ENCODE peak calls at places on chromosomes 11 and 22, in six cellular contexts. G, T, J, V, X and P are unnamed samples.

GRCh38 chr11:44538375-44539054 is 26.9 kb upstream of the CD82 start:
- DNase-seq in X (peak; percentile 63), V (peak; percentile 72), G (peak; percentile 82), T (peak; percentile 73), J (no peak), P (peak; percentile 9)

GRCh38 chr22:30265851-30266444 is 703 bp downstream of the OSM start:
- DNase-seq in T (no peak), J (no peak), V (peak; percentile 73), X (no peak), G (no peak), P (no peak)

GRCh38 chr22:38205261-38206128 is 3.7 kb downstream of the MAFF start:
- DNase-seq in X (no peak), V (peak; percentile 66), T (peak; percentile 64), J (no peak), G (no peak), P (no peak)

GRCh38 chr11:32094931-32095330 is 4.1 kb downstream of the RCN1 start:
- DNase-seq in J (no peak), X (no peak), T (no peak), V (no peak), G (no peak), P (no peak)

GRCh38 chr11:65305501-65306268 is 9.0 kb upstream of the CDC42EP2 start:
- DNase-seq in X (no peak), V (peak; percentile 53), T (no peak), G (no peak), J (no peak), P (no peak)

GRCh38 chr11:71373791-71374454 is 74.3 kb downstream of the DHCR7 start:
- DNase-seq in X (no peak), G (no peak), V (no peak), T (no peak), J (no peak), P (no peak)

GRCh38 chr11:64288353-64288750 is 2.7 kb downstream of the GPR137 start:
- DNase-seq in J (no peak), X (peak; percentile 1), G (no peak), V (no peak), T (no peak), P (no peak)

GRCh38 chr11:123822022-123822421 is 15.9 kb upstream of the OR6M1 start:
- DNase-seq in G (no peak), X (no peak), J (no peak), T (no peak), V (no peak), P (no peak)

GRCh38 chr22:19579113-19579811 is 55.1 kb upstream of the CLDN5 start:
- DNase-seq in J (no peak), G (no peak), V (no peak), X (no peak), T (no peak), P (no peak)

GRCh38 chr22:29083576-29084566 is 11.0 kb downstream of the KREMEN1 start:
- DNase-seq in X (no peak), V (no peak), J (no peak), T (no peak), G (no peak), P (no peak)

GRCh38 chr11:1531961-1532586 is 40.0 kb downstream of the DUSP8 start:
- DNase-seq in T (no peak), X (no peak), G (no peak), J (no peak), V (no peak), P (no peak)

GRCh38 chr11:68039526-68040086 is 781 bp downstream of the TCIRG1 start:
- DNase-seq in J (no peak), V (no peak), G (no peak), X (peak; percentile 16), T (no peak), P (no peak)

GRCh38 chr11:68038718-68039525 is at the start of gene TCIRG1:
- DNase-seq in G (peak; percentile 92), V (peak; percentile 92), J (no peak), T (peak; percentile 81), X (peak; percentile 82), P (no peak)

GRCh38 chr11:68036717-68037239 is 2.0 kb upstream of the TCIRG1 start:
- DNase-seq in V (peak; percentile 65), J (no peak), G (no peak), X (no peak), T (no peak), P (no peak)

GRCh38 chr11:68037481-68038225 is 1.2 kb upstream of the TCIRG1 start:
- DNase-seq in J (no peak), V (no peak), G (no peak), T (no peak), X (no peak), P (no peak)

GRCh38 chr11:68038226-68038717 is 553 bp upstream of the TCIRG1 start:
- DNase-seq in G (no peak), J (no peak), V (no peak), T (no peak), X (peak; percentile 50), P (no peak)
- H3K4me3 ChIP-seq in G (peak overlapping the region; percentile 67), J (peak overlapping the region; percentile 55), V (peak overlapping the region; percentile 74), T (peak overlapping the region; percentile 68), X (peak overlapping the region; percentile 89), P (peak overlapping the region; percentile 68)

DNA sequence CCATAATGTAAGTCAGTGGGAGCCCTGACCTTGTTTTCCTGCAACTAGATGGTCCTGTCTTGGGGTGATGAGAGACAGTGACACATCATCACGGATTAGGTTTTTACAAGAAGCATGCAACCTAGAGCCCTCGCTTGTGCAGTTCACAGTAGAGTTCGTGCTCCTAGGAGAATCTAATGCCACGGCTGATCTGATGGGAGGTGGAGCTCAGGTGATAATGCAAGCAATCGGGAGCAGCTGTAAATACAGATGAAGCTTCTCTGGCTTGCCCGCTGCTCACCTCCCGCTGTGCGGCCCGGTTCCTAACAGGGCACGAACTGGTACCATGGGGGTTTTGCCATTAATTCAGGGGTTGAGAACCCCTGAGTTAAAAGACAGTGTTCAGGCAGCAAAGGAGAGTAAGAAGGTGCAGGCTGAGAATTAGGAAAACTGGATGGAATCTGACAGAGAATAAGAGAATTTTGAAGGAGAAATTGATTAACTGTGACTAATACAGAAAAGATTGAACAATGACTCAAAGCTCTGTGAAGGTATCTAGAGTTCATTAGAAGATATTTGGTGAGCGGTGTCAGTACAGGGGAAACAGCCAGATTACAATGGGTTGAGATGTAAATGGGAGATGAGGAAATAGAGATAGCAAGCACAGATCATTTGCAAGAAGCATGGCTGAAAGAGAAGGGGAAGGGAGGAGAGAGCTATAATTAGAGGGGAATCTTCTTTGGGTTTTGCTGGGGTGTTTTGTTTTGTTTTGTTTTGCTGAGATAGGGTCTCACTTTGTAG is 21.0 kb downstream of the WEE1 start:
- DNase-seq in J (no peak), V (no peak), X (no peak), T (no peak), G (no peak), P (no peak)
- H3K4me3 ChIP-seq in J (no peak overlapping the region), V (no peak overlapping the region), X (no peak overlapping the region), T (no peak overlapping the region), G (no peak overlapping the region), P (no peak overlapping the region)

GRCh38 chr11:46073632-46074031 is 47.6 kb downstream of the PHF21A start:
- DNase-seq in J (no peak), T (no peak), X (no peak), G (no peak), V (no peak), P (no peak)
- H3K4me3 ChIP-seq in J (no peak overlapping the region), T (no peak overlapping the region), X (no peak overlapping the region), G (no peak overlapping the region), V (no peak overlapping the region), P (no peak overlapping the region)

DNA sequence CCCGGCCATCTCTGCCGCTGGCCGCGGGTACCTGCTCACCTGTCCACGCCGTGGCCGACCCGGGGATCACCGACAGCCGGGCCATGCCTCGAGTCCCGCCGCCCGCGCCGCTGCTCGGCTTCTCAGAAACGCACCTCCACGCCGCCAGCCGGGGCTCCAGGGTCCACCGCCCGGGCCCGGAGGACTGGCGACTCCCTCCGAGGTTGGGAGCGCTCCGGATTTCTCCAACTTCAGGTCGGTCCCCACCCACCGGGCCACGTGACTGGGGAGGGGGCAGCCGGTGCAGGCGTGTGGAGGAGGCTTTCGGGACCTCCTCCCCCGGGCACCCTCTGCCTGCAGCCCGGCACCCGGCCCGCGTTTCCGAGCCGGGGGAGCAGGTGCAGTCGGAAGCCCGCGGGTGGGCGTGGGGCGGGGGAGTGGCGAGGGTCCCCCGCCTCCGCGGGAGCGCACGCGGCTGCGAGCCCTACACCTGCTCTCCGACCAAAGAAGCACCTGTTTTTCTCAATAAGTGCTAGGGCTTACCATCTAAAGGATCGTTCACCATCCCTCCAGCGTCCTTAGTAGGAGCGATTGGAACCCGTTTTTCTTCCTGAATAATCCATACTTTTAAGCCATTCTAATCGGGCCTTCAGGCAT is 627 bp upstream of the NRIP3 start:
- DNase-seq in G (no peak), X (no peak), V (peak; percentile 23), J (no peak), T (no peak), P (no peak)
- H3K4me3 ChIP-seq in G (peak overlapping the region; percentile 57), X (no peak overlapping the region), V (peak overlapping the region; percentile 45), J (peak overlapping the region; percentile 29), T (peak overlapping the region; percentile 39), P (peak overlapping the region; percentile 40)

GRCh38 chr22:43001271-43002197 is 13.4 kb downstream of the PACSIN2 start:
- DNase-seq in X (no peak), V (no peak), J (no peak), T (no peak), G (no peak), P (no peak)
- H3K4me3 ChIP-seq in X (no peak overlapping the region), V (no peak overlapping the region), J (no peak overlapping the region), T (no peak overlapping the region), G (no peak overlapping the region), P (no peak overlapping the region)

DNA sequence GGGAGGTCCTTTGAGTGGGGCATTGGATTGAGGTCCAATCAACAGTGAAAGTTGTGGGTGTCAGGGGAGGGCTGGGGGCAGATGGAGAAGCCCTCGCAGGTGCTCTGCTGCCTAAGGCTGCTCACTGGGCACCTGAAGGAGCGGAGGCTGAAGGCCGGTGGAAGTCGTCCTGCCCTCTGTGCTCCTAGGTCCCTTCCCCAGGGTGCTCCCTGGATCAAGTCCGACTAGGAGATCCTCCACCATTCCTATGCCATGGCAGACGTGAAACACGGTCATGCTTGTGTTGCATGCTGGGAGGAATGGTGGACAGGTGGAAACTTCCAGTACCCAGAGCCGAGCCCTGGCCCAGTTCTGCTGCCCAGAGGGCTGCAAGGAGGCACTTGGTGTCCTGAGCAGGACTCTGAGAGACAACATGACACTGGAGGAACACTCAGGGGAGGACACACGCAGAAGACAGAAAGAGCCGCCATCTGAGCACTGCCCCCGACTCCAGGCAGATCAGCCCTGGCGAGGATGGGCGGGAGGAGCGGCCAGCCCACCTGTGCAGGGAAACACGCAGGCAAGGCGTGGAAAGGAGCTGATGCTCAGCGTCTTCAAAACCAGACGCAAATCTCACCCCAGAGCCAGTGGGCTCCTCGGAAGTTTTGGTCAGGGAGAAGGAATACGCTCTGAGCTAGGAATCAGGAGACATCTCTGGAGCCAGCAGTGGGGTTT is 786.8 kb downstream of the BRD1 start:
- DNase-seq in X (no peak), T (no peak), G (no peak), V (no peak), J (no peak), P (no peak)
- H3K4me3 ChIP-seq in X (no peak overlapping the region), T (no peak overlapping the region), G (no peak overlapping the region), V (no peak overlapping the region), J (no peak overlapping the region), P (no peak overlapping the region)

GRCh38 chr11:72779495-72780128 is 14.2 kb downstream of the STARD10 start:
- DNase-seq in T (no peak), V (peak; percentile 7), J (no peak), G (no peak), X (no peak), P (no peak)
- H3K4me3 ChIP-seq in T (no peak overlapping the region), V (peak overlapping the region; percentile 80), J (no peak overlapping the region), G (no peak overlapping the region), X (no peak overlapping the region), P (no peak overlapping the region)